ENCODE peak calls at places on chromosomes 7 and 10, in four cellular contexts. I, Z, L and O are unnamed samples.

GRCh38 chr10:2928219-2928840 is 139.0 kb upstream of the PFKP start:
- DNase-seq in I (peak), Z (peak), L (peak), O (peak)

GRCh38 chr10:103765981-103766380 is 89.4 kb downstream of the SH3PXD2A start:
- DNase-seq in L (peak), I (no peak), Z (peak), O (peak)

GRCh38 chr10:49569031-49569765 is 30.3 kb upstream of the ERCC6 start:
- DNase-seq in I (no peak), L (no peak), Z (peak), O (no peak)

GRCh38 chr10:12250181-12250580 is 54.2 kb downstream of the CDC123 start:
- DNase-seq in I (no peak), Z (no peak), L (no peak), O (no peak)

GRCh38 chr10:5587151-5588079 is 62.7 kb downstream of the CALML3 start:
- DNase-seq in I (no peak), L (peak), Z (no peak), O (no peak)

GRCh38 chr10:83078160-83078559 is 1061.1 kb upstream of the GHITM start:
- DNase-seq in Z (peak), L (no peak), I (no peak), O (no peak)

GRCh38 chr7:151428393-151429231 is 11.3 kb downstream of the CRYGN start:
- DNase-seq in L (no peak), Z (peak), I (no peak), O (peak)

GRCh38 chr7:33072471-33072870 is 9.9 kb upstream of the NT5C3A start:
- DNase-seq in Z (peak), L (no peak), I (no peak), O (no peak)

GRCh38 chr7:116180302-116180701 is 30.0 kb upstream of the TES start:
- DNase-seq in I (peak), Z (peak), L (no peak), O (no peak)

GRCh38 chr7:56091591-56091990 is 1.2 kb downstream of the PHKG1 start:
- DNase-seq in L (peak), I (no peak), Z (no peak), O (peak)

GRCh38 chr10:101968286-101968685 is 87.7 kb downstream of the ARMH3 start:
- DNase-seq in I (no peak), L (no peak), Z (no peak), O (no peak)

GRCh38 chr10:133353202-133353959 is 4.4 kb downstream of the FUOM start:
- DNase-seq in L (no peak), Z (no peak), I (no peak), O (no peak)

GRCh38 chr10:282294-283139 is 147.3 kb downstream of the ZMYND11 start:
- DNase-seq in L (no peak), Z (peak), I (no peak), O (no peak)

GRCh38 chr7:155700847-155701246 is 56.4 kb downstream of the RBM33 start:
- DNase-seq in Z (no peak), I (no peak), L (no peak), O (no peak)

GRCh38 chr10:118983263-118983662 is 46.3 kb upstream of the NANOS1 start:
- DNase-seq in I (no peak), Z (no peak), L (no peak), O (no peak)

GRCh38 chr7:105637755-105638154 is 56.5 kb upstream of the EFCAB10 start:
- DNase-seq in I (no peak), L (no peak), Z (no peak), O (no peak)

GRCh38 chr7:29865526-29865925 is 59.2 kb downstream of the WIPF3 start:
- DNase-seq in I (no peak), L (no peak), Z (peak), O (no peak)
- H3K27ac ChIP-seq in I (no peak), L (peak), Z (no peak), O (peak)

GRCh38 chr7:91784469-91784868 is 96.0 kb downstream of the MTERF1 start:
- DNase-seq in I (no peak), L (no peak), Z (peak), O (no peak)
- H3K4me3 ChIP-seq in I (no peak), L (no peak), Z (no peak), O (no peak)

DNA sequence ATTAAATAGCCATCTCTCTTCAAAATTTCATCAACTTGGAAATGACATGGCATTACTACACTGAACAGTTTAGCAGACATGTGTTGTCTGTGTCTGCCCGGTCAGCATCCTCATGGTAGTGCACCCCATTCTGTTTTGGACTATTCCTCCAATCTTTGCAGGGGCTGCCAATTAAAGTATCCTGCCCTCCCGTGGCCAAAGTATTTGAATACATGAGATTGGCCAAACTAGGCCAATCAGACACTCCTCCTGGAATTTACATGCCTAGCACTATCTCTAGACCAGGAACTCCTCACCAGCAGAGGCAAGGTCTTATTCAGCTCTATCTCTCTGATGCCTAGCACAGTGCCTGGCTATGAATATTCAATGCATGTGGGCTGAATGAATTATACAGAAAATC is 4.4 kb downstream of the SHTN1 start:
- DNase-seq in I (no peak), Z (no peak), L (no peak), O (no peak)
- H3K27ac ChIP-seq in I (no peak), Z (no peak), L (no peak), O (no peak)

DNA sequence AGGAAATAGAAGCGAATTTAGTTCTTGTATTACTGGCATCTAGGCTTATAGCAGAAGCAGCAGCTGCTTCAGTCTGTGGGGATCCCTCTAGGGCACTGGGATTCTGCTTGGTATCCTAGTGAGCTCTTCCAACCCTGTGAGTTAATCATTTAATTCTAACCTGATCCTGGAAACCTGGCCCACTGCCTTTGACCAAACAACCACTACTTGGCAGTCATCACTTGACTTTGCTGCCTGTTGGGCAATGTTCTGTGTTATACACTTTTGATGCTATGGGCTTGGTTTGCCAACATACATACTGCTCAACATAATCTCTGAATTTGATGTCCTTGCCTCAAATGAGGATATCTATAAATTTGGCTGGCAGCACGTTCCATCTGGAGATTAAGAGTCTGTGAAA is 813.4 kb downstream of the ANKRD7 start:
- DNase-seq in Z (no peak), I (no peak), L (no peak), O (no peak)
- H3K4me3 ChIP-seq in Z (no peak), I (no peak), L (no peak), O (no peak)

DNA sequence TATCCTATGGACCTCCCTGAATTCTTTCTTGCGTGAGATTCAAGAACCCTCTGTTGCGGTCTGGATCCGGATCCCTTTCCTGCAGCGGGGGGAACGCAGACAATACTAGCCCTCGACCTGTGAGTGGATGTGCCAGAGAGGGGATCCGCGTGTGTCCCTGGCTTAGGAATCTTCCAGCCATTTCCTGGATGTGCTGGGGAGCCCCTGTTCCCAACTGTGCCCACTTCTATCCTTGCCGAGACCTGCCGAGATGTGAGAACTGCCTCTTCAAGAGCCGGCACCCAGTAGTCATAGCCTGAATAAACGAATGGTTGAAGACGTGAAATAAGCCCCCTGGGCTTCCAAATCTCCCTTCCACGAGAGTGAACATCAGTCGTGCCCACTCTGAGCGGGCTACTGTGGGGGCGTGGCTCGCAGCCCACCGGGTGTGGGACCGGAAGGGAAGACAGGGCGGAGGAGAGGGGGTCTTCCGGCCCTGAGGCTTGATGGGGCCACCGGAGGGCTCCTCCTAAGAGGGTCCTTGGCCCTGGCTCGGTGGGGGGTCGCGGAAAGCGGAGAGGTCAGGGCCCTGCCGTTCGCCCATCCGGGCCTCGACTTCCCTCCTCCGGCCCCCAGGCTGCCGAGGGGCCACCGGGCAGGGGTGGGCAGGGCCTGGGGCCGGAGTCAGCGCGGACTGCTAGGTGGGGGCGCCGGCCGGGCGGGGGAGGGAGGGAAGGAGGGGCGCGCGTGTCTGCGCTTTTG is 1.3 kb upstream of the CCDC136 start:
- DNase-seq in L (no peak), Z (no peak), I (no peak), O (no peak)
- H3K27ac ChIP-seq in L (peak), Z (no peak), I (peak), O (peak)

GRCh38 chr7:102291916-102292267 is 5.2 kb downstream of the SH2B2 start:
- DNase-seq in Z (no peak), I (no peak), L (no peak), O (no peak)

GRCh38 chr7:102292813-102293798 is 6.4 kb downstream of the SH2B2 start:
- DNase-seq in Z (no peak), I (no peak), L (no peak), O (no peak)

GRCh38 chr7:102289051-102289450 is 2.4 kb downstream of the SH2B2 start:
- DNase-seq in L (no peak), I (no peak), Z (no peak), O (no peak)

GRCh38 chr7:102288285-102288930 is 1.7 kb downstream of the SH2B2 start:
- DNase-seq in L (no peak), I (no peak), Z (no peak), O (no peak)

GRCh38 chr7:102291056-102291915 is 4.6 kb downstream of the SH2B2 start:
- DNase-seq in I (no peak), Z (peak), L (no peak), O (no peak)
- H3K4me3 ChIP-seq in I (no peak), Z (no peak), L (no peak), O (no peak)

GRCh38 chr7:18496336-18496700 is 769 bp downstream of the HDAC9 start:
- DNase-seq in L (no peak), Z (no peak), I (no peak), O (no peak)
- H3K27ac ChIP-seq in L (peak), Z (no peak), I (peak), O (peak)

DNA sequence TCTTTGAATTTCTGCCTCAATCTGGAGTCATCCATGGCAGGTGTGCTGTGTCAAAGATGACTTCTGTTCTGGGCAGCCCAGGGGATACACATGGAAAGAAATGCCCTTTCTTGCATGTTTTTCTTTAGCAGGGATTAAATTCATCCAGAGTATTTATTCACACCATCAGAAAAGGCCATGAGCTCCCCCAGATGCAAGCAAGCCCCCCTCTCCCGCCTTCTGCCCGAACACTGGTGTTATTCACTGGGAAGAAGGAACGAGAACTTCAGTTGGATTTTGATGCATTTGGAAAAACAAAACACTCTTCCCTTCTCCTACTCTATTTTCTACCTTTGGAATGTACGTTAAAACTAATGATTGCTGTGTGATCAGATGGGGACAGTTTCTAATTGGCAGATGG is 1.4 kb downstream of the PLPP4 start:
- DNase-seq in Z (no peak), L (no peak), I (no peak), O (no peak)
- H3K4me3 ChIP-seq in Z (no peak), L (no peak), I (no peak), O (no peak)

GRCh38 chr7:131039836-131040235 is 287.8 kb upstream of the MKLN1 start:
- DNase-seq in Z (no peak), L (no peak), I (no peak), O (no peak)
- H3K27ac ChIP-seq in Z (peak), L (peak), I (peak), O (peak)

GRCh38 chr10:14684363-14684762 is 90.3 kb downstream of the FAM107B start:
- DNase-seq in L (no peak), Z (no peak), I (no peak), O (no peak)
- H3K4me3 ChIP-seq in L (no peak), Z (no peak), I (no peak), O (no peak)